ENCODE peak calls at places on chromosome 12, in five cellular contexts. One of them, this sample, is unnamed.

GRCh38 chr12:2536724-2537123 is 258.0 kb upstream of the FKBP4 start:
- DNase-seq in hepatocyte: no peak
- DNase-seq in AG09319: no peak
- DNase-seq in small intestine: no peak
- DNase-seq in fibroblast of pulmonary artery: no peak
- DNase-seq in this sample: no peak

GRCh38 chr12:48486261-48486660 is 4.0 kb downstream of the C12orf54 start:
- DNase-seq in hepatocyte: no peak
- DNase-seq in AG09319: no peak
- DNase-seq in small intestine: no peak
- DNase-seq in fibroblast of pulmonary artery: no peak
- DNase-seq in this sample: peak

GRCh38 chr12:72074956-72075355 is 136.3 kb downstream of the TPH2 start:
- DNase-seq in hepatocyte: no peak
- DNase-seq in AG09319: no peak
- DNase-seq in small intestine: no peak
- DNase-seq in fibroblast of pulmonary artery: peak
- DNase-seq in this sample: no peak

GRCh38 chr12:96056646-96057455 is 21.5 kb upstream of the LTA4H start:
- DNase-seq in hepatocyte: no peak
- DNase-seq in AG09319: no peak
- DNase-seq in small intestine: no peak
- DNase-seq in fibroblast of pulmonary artery: no peak
- DNase-seq in this sample: no peak

GRCh38 chr12:84764006-84764405 is 148.6 kb downstream of the SLC6A15 start:
- DNase-seq in hepatocyte: no peak
- DNase-seq in AG09319: no peak
- DNase-seq in small intestine: no peak
- DNase-seq in fibroblast of pulmonary artery: no peak
- DNase-seq in this sample: no peak

GRCh38 chr12:127485528-127485927 is 781.4 kb upstream of the TMEM132C start:
- DNase-seq in hepatocyte: peak
- DNase-seq in AG09319: peak
- DNase-seq in small intestine: peak
- DNase-seq in fibroblast of pulmonary artery: peak
- DNase-seq in this sample: peak

GRCh38 chr12:71195338-71195896 is 37.6 kb upstream of the TSPAN8 start:
- DNase-seq in hepatocyte: peak
- DNase-seq in AG09319: no peak
- DNase-seq in small intestine: peak
- DNase-seq in fibroblast of pulmonary artery: no peak
- DNase-seq in this sample: peak

GRCh38 chr12:108666326-108666995 is 32.8 kb upstream of the SELPLG start:
- DNase-seq in hepatocyte: no peak
- DNase-seq in AG09319: no peak
- DNase-seq in small intestine: no peak
- DNase-seq in fibroblast of pulmonary artery: peak
- DNase-seq in this sample: no peak

GRCh38 chr12:113874999-113875561 is 91.0 kb downstream of the RBM19 start:
- DNase-seq in hepatocyte: no peak
- DNase-seq in AG09319: no peak
- DNase-seq in small intestine: no peak
- DNase-seq in fibroblast of pulmonary artery: peak
- DNase-seq in this sample: no peak

GRCh38 chr12:3655331-3655900 is 97.5 kb downstream of the CRACR2A start:
- DNase-seq in hepatocyte: no peak
- DNase-seq in AG09319: no peak
- DNase-seq in small intestine: peak
- DNase-seq in fibroblast of pulmonary artery: peak
- DNase-seq in this sample: peak

GRCh38 chr12:122501489-122501989 is 807 bp upstream of the ZCCHC8 start:
- DNase-seq in hepatocyte: no peak
- DNase-seq in AG09319: no peak
- DNase-seq in small intestine: no peak
- DNase-seq in fibroblast of pulmonary artery: no peak
- DNase-seq in this sample: peak

GRCh38 chr12:93896427-93896826 is 219.3 kb downstream of the CRADD start:
- DNase-seq in hepatocyte: no peak
- DNase-seq in AG09319: no peak
- DNase-seq in small intestine: no peak
- DNase-seq in fibroblast of pulmonary artery: no peak
- DNase-seq in this sample: peak

GRCh38 chr12:64875186-64875585 is 50.7 kb downstream of the TBC1D30 start:
- DNase-seq in hepatocyte: no peak
- DNase-seq in AG09319: no peak
- DNase-seq in small intestine: no peak
- DNase-seq in fibroblast of pulmonary artery: no peak
- DNase-seq in this sample: no peak

GRCh38 chr12:52760623-52761022 is 16.5 kb downstream of the KRT76 start:
- DNase-seq in hepatocyte: no peak
- DNase-seq in AG09319: no peak
- DNase-seq in small intestine: no peak
- DNase-seq in fibroblast of pulmonary artery: no peak
- DNase-seq in this sample: no peak

GRCh38 chr12:95390192-95390591 is 83.8 kb upstream of the METAP2 start:
- DNase-seq in hepatocyte: no peak
- DNase-seq in AG09319: no peak
- DNase-seq in small intestine: no peak
- DNase-seq in fibroblast of pulmonary artery: no peak
- DNase-seq in this sample: no peak

GRCh38 chr12:100927825-100928224 is 133.2 kb downstream of the ANO4 start:
- DNase-seq in hepatocyte: no peak
- DNase-seq in AG09319: no peak
- DNase-seq in small intestine: no peak
- DNase-seq in fibroblast of pulmonary artery: peak
- DNase-seq in this sample: peak

GRCh38 chr12:12333407-12333831 is 16.6 kb downstream of the MANSC1 start:
- DNase-seq in hepatocyte: no peak
- DNase-seq in AG09319: no peak
- DNase-seq in small intestine: peak
- DNase-seq in fibroblast of pulmonary artery: peak
- DNase-seq in this sample: peak

GRCh38 chr12:48717252-48717695 is 767 bp upstream of the CCNT1 start:
- DNase-seq in hepatocyte: no peak
- DNase-seq in AG09319: no peak
- DNase-seq in small intestine: peak
- DNase-seq in fibroblast of pulmonary artery: no peak
- DNase-seq in this sample: peak

GRCh38 chr12:32083489-32083888 is 23.2 kb upstream of the BICD1 start:
- DNase-seq in hepatocyte: no peak
- DNase-seq in AG09319: peak
- DNase-seq in small intestine: no peak
- DNase-seq in fibroblast of pulmonary artery: peak
- DNase-seq in this sample: no peak

GRCh38 chr12:115132145-115132544 is 448.2 kb upstream of the TBX3 start:
- DNase-seq in hepatocyte: no peak
- DNase-seq in AG09319: peak
- DNase-seq in small intestine: no peak
- DNase-seq in fibroblast of pulmonary artery: peak
- DNase-seq in this sample: no peak

GRCh38 chr12:80044694-80045046 is 54.7 kb upstream of the OTOGL start:
- DNase-seq in hepatocyte: no peak
- DNase-seq in AG09319: no peak
- DNase-seq in small intestine: no peak
- DNase-seq in fibroblast of pulmonary artery: peak
- DNase-seq in this sample: no peak

GRCh38 chr12:94148841-94149780 is 734 bp downstream of the PLXNC1 start:
- DNase-seq in hepatocyte: peak
- DNase-seq in AG09319: no peak
- DNase-seq in small intestine: peak
- DNase-seq in fibroblast of pulmonary artery: peak
- DNase-seq in this sample: peak

GRCh38 chr12:65876898-65877721 is 52.8 kb downstream of the HMGA2 start:
- DNase-seq in hepatocyte: no peak
- DNase-seq in AG09319: no peak
- DNase-seq in small intestine: no peak
- DNase-seq in fibroblast of pulmonary artery: peak
- DNase-seq in this sample: no peak

GRCh38 chr12:65845751-65846537 is 21.7 kb downstream of the HMGA2 start:
- DNase-seq in hepatocyte: no peak
- DNase-seq in AG09319: no peak
- DNase-seq in small intestine: no peak
- DNase-seq in fibroblast of pulmonary artery: no peak
- DNase-seq in this sample: no peak

GRCh38 chr12:88577537-88577936 is 2.7 kb downstream of the KITLG start:
- DNase-seq in hepatocyte: no peak
- DNase-seq in AG09319: no peak
- DNase-seq in small intestine: peak
- DNase-seq in fibroblast of pulmonary artery: no peak
- DNase-seq in this sample: peak

GRCh38 chr12:70663838-70664237 is 26.6 kb upstream of the PTPRB start:
- DNase-seq in hepatocyte: no peak
- DNase-seq in AG09319: no peak
- DNase-seq in small intestine: no peak
- DNase-seq in fibroblast of pulmonary artery: no peak
- DNase-seq in this sample: no peak

GRCh38 chr12:58378038-58378437 is 436.7 kb downstream of the ATP23 start:
- DNase-seq in hepatocyte: no peak
- DNase-seq in AG09319: no peak
- DNase-seq in small intestine: no peak
- DNase-seq in fibroblast of pulmonary artery: peak
- DNase-seq in this sample: no peak

GRCh38 chr12:118059645-118060275 is 1.2 kb downstream of the WSB2 start:
- DNase-seq in hepatocyte: no peak
- DNase-seq in AG09319: no peak
- DNase-seq in small intestine: peak
- DNase-seq in fibroblast of pulmonary artery: peak
- DNase-seq in this sample: peak

GRCh38 chr12:54040148-54040494 is 7.3 kb downstream of the HOXC5 start:
- DNase-seq in hepatocyte: no peak
- DNase-seq in AG09319: no peak
- DNase-seq in small intestine: peak
- DNase-seq in fibroblast of pulmonary artery: no peak
- DNase-seq in this sample: peak

GRCh38 chr12:70252832-70253231 is 9.6 kb downstream of the CNOT2 start:
- DNase-seq in hepatocyte: no peak
- DNase-seq in AG09319: no peak
- DNase-seq in small intestine: no peak
- DNase-seq in fibroblast of pulmonary artery: no peak
- DNase-seq in this sample: no peak

GRCh38 chr12:510071-510825 is 50.5 kb downstream of the B4GALNT3 start:
- DNase-seq in hepatocyte: peak
- DNase-seq in AG09319: no peak
- DNase-seq in small intestine: peak
- DNase-seq in fibroblast of pulmonary artery: no peak
- DNase-seq in this sample: peak

GRCh38 chr12:43294881-43295280 is 257.1 kb downstream of the ADAMTS20 start:
- DNase-seq in hepatocyte: no peak
- DNase-seq in AG09319: no peak
- DNase-seq in small intestine: no peak
- DNase-seq in fibroblast of pulmonary artery: no peak
- DNase-seq in this sample: no peak